ENCODE peak calls at places on chromosome 18, in four cellular contexts. One of them, this sample, is unnamed. For H3K4me1, the result is how much of the 10 kb centered on the place peaks cover.

GRCh38 chr18:72160504-72161445 is 383.4 kb downstream of the CBLN2 start:
- DNase-seq in esophagus squamous epithelium: no peak
- DNase-seq in ovary: no peak
- DNase-seq in prostate gland: no peak
- DNase-seq in this sample: no peak

GRCh38 chr18:50695431-50696176 is 124.2 kb downstream of the MRO start:
- DNase-seq in esophagus squamous epithelium: no peak
- DNase-seq in ovary: no peak
- DNase-seq in prostate gland: no peak
- DNase-seq in this sample: no peak

GRCh38 chr18:3186678-3187658 is 32.8 kb downstream of the MYOM1 start:
- DNase-seq in esophagus squamous epithelium: no peak
- DNase-seq in ovary: no peak
- DNase-seq in prostate gland: no peak
- DNase-seq in this sample: no peak

GRCh38 chr18:52069201-52069600 is 270.8 kb upstream of the DCC start:
- DNase-seq in esophagus squamous epithelium: no peak
- DNase-seq in ovary: no peak
- DNase-seq in prostate gland: no peak
- DNase-seq in this sample: no peak

GRCh38 chr18:36468161-36468560 is 170.6 kb downstream of the FHOD3 start:
- DNase-seq in esophagus squamous epithelium: no peak
- DNase-seq in ovary: no peak
- DNase-seq in prostate gland: no peak
- DNase-seq in this sample: no peak

GRCh38 chr18:75811156-75811555 is 383.7 kb upstream of the SMIM21 start:
- DNase-seq in esophagus squamous epithelium: no peak
- DNase-seq in ovary: no peak
- DNase-seq in prostate gland: no peak
- DNase-seq in this sample: peak

GRCh38 chr18:37383036-37383788 is 182.4 kb downstream of the CELF4 start:
- DNase-seq in esophagus squamous epithelium: no peak
- DNase-seq in ovary: no peak
- DNase-seq in prostate gland: no peak
- DNase-seq in this sample: no peak

GRCh38 chr18:31789409-31789808 is 28.7 kb upstream of the SLC25A52 start:
- DNase-seq in esophagus squamous epithelium: no peak
- DNase-seq in ovary: no peak
- DNase-seq in prostate gland: no peak
- DNase-seq in this sample: no peak

GRCh38 chr18:62379051-62379450 is 53.9 kb downstream of the TNFRSF11A start:
- DNase-seq in esophagus squamous epithelium: no peak
- DNase-seq in ovary: no peak
- DNase-seq in prostate gland: no peak
- DNase-seq in this sample: no peak

GRCh38 chr18:34729264-34729663 is 19.2 kb downstream of the DTNA start:
- DNase-seq in esophagus squamous epithelium: no peak
- DNase-seq in ovary: no peak
- DNase-seq in prostate gland: no peak
- DNase-seq in this sample: peak

GRCh38 chr18:55354795-55355194 is 233.2 kb downstream of the TCF4 start:
- DNase-seq in esophagus squamous epithelium: no peak
- DNase-seq in ovary: no peak
- DNase-seq in prostate gland: no peak
- DNase-seq in this sample: no peak

GRCh38 chr18:37778417-37779165 is 213.0 kb upstream of the CELF4 start:
- DNase-seq in esophagus squamous epithelium: no peak
- DNase-seq in ovary: peak
- DNase-seq in prostate gland: peak
- DNase-seq in this sample: peak

GRCh38 chr18:10367846-10368245 is 86.6 kb upstream of the APCDD1 start:
- DNase-seq in esophagus squamous epithelium: no peak
- DNase-seq in ovary: no peak
- DNase-seq in prostate gland: no peak
- DNase-seq in this sample: no peak

GRCh38 chr18:24373331-24373730 is 24.3 kb downstream of the OSBPL1A start:
- DNase-seq in esophagus squamous epithelium: no peak
- DNase-seq in ovary: no peak
- DNase-seq in prostate gland: no peak
- DNase-seq in this sample: no peak

GRCh38 chr18:36095936-36096519 is 28.7 kb upstream of the RPRD1A start:
- DNase-seq in esophagus squamous epithelium: no peak
- DNase-seq in ovary: no peak
- DNase-seq in prostate gland: no peak
- DNase-seq in this sample: no peak

GRCh38 chr18:63266888-63267790 is 52.4 kb downstream of the BCL2 start:
- DNase-seq in esophagus squamous epithelium: no peak
- DNase-seq in ovary: no peak
- DNase-seq in prostate gland: no peak
- DNase-seq in this sample: peak

DNA sequence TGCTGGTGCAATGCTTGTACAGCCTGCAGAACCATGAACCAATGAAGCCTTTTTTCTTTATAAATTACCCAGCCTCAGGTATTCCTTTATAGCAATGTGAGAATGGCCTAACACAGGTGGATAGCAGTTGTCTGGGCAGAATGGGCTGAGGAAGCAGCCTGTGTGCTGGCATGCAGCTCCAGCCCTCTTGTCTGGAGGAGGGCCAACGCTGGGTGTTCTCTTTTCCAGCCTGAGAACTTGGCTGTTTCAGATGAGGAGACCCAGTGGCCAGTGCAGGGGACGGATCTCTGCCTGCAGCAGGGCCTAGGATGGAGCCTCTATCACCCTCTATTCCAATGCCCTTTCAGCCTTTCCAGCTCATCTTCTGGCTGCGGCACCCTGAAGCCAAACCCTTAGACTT is 58.8 kb downstream of the CTIF start:
- DNase-seq in esophagus squamous epithelium: no peak
- DNase-seq in ovary: no peak
- DNase-seq in prostate gland: no peak
- DNase-seq in this sample: peak
- H3K27ac ChIP-seq in esophagus squamous epithelium: no peak
- H3K27ac ChIP-seq in ovary: no peak
- H3K27ac ChIP-seq in prostate gland: no peak
- H3K27ac ChIP-seq in this sample: no peak

DNA sequence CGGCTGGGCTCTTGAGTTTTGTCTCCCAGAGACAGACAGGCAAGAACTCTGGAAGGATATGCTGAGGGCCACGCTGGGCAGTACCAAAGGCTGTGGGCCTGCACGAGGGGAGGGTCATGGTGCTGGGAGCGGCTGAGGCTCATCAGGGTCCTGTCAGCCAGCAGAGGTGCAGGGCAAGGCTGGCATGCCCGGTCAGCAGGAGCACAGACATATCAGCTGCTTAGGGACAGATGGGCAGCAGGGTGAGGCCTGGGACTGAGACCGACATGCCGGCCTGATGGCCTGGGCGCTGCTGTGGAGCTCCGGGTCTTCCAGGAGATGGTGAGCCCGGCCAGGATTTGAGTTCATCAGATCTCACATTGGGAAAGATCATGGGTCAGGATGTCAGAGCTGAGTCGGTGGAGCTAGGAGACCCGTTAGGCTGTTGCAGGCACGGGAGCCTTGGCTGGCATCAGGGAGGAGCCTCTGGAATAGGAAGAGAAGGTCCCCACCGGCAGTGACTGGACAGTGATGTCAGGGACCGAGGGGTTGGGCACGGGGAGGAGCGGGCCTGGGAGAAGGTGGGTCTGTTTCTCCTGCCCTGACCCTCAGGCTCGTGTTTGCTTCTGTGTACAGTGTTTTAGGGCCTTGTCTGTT is 18.8 kb downstream of the CNDP2 start:
- DNase-seq in esophagus squamous epithelium: no peak
- DNase-seq in ovary: no peak
- DNase-seq in prostate gland: no peak
- DNase-seq in this sample: no peak
- TF ChIP-seq POLR2A in esophagus squamous epithelium: no peak
- TF ChIP-seq POLR2A in ovary: no peak
- TF ChIP-seq POLR2A in prostate gland: no peak
- TF ChIP-seq POLR2A in this sample: no peak

DNA sequence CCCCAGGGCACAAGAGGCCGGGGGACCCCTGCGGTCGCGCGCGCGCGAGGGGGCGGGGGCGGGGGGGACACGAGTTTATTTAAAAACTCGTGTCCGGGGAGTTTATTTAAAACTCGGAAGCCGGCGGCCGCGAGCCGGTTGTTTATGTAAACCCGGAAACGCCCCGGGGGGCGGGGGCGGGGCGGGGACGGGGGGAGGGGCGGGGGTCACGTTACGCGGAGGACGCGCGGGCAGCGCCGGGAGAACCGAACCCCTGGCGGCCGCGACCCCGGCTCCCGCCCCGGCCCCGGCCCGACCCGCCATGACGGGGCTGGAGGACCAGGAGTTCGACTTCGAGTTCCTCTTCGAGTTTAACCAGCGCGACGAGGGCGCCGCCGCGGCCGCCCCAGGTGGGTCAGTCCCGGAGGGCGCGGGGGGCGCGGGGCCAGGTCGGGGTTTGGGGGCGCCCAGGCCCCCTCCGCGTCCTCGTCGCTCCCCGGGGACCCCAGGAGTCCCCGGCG is 4.4 kb downstream of the NFATC1 start:
- DNase-seq in esophagus squamous epithelium: peak
- DNase-seq in ovary: peak
- DNase-seq in prostate gland: peak
- DNase-seq in this sample: peak
- H3K4me1 ChIP-seq in esophagus squamous epithelium: half or more
- H3K4me1 ChIP-seq in ovary: under half
- H3K4me1 ChIP-seq in prostate gland: under half
- H3K4me1 ChIP-seq in this sample: under half

GRCh38 chr18:12279781-12280531 is 25.8 kb downstream of the CIDEA start:
- DNase-seq in esophagus squamous epithelium: no peak
- DNase-seq in ovary: peak
- DNase-seq in prostate gland: no peak
- DNase-seq in this sample: no peak
- H3K27ac ChIP-seq in esophagus squamous epithelium: peak
- H3K27ac ChIP-seq in ovary: peak
- H3K27ac ChIP-seq in prostate gland: peak
- H3K27ac ChIP-seq in this sample: peak

GRCh38 chr18:58878640-58879039 is 14.0 kb downstream of the ZNF532 start:
- DNase-seq in esophagus squamous epithelium: no peak
- DNase-seq in ovary: no peak
- DNase-seq in prostate gland: no peak
- DNase-seq in this sample: no peak
- TF ChIP-seq POLR2A in esophagus squamous epithelium: no peak
- TF ChIP-seq POLR2A in ovary: no peak
- TF ChIP-seq POLR2A in prostate gland: no peak
- TF ChIP-seq POLR2A in this sample: no peak

DNA sequence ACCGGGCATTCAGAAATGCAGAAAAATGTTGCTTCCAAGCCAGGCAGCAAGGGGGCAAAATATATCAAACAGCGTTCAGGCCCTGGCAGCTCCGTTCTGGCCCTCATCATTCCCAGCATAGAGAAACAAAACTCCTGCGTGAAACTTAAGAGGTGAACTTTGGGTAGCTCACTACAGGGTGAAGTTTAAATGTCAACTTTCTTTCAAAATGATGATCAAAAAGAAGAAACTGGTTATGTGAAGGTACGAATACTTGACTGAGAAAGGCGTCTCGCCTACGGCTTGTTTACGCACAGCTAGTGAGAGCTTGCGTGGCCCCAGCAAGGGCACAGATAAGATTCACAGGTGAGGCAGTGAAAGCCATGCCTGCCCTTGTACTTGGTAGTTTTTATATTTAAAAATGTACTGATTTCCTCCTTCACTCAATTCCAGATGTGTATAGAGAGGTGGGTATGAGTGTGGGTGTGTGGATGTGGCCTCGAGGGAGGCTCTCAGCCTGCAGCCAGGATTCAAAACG is 127.5 kb downstream of the NFATC1 start:
- DNase-seq in esophagus squamous epithelium: no peak
- DNase-seq in ovary: peak
- DNase-seq in prostate gland: no peak
- DNase-seq in this sample: no peak
- H3K4me1 ChIP-seq in esophagus squamous epithelium: under half
- H3K4me1 ChIP-seq in ovary: under half
- H3K4me1 ChIP-seq in prostate gland: under half
- H3K4me1 ChIP-seq in this sample: under half

GRCh38 chr18:47858607-47859006 is 71.9 kb downstream of the SMAD2 start:
- DNase-seq in esophagus squamous epithelium: no peak
- DNase-seq in ovary: no peak
- DNase-seq in prostate gland: no peak
- DNase-seq in this sample: no peak
- H3K27ac ChIP-seq in esophagus squamous epithelium: no peak
- H3K27ac ChIP-seq in ovary: no peak
- H3K27ac ChIP-seq in prostate gland: no peak
- H3K27ac ChIP-seq in this sample: no peak

DNA sequence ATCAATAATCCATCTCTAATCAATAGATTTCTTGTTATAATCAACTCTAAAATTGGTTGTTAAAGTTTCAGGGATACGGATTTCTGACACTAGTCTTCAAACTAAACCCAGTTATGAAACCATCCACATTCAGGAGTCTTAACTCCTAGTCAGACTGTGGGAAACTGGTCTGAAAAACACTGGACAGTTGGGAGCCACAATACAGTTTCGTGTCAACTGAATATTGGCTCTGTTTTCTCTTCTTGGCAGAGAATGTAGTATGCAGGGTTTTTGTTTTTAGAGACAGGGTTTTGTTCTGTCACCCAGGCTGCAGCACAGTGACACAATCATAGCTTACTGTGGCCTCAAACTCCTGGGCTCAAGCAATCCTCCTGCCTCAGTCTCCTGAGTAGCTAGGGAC is 123.1 kb downstream of the RTTN start:
- DNase-seq in esophagus squamous epithelium: no peak
- DNase-seq in ovary: no peak
- DNase-seq in prostate gland: no peak
- DNase-seq in this sample: no peak
- TF ChIP-seq POLR2A in esophagus squamous epithelium: no peak
- TF ChIP-seq POLR2A in ovary: no peak
- TF ChIP-seq POLR2A in prostate gland: no peak
- TF ChIP-seq POLR2A in this sample: no peak

DNA sequence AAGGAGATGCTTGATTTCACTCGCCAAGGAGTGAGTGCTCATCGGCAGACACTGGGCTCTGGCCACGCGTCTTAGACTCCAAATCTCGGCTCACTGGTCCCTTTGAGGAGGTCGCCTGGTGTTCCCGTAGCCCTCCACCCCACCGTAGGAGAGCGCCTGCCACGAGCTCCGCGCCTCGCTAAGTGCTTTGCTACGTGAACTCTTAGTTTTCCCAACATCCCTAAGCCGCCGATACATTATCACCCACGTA is 805 bp upstream of the LIPG start:
- DNase-seq in esophagus squamous epithelium: no peak
- DNase-seq in ovary: no peak
- DNase-seq in prostate gland: no peak
- DNase-seq in this sample: no peak
- H3K4me1 ChIP-seq in esophagus squamous epithelium: under half
- H3K4me1 ChIP-seq in ovary: under half
- H3K4me1 ChIP-seq in prostate gland: under half
- H3K4me1 ChIP-seq in this sample: under half

This sample was measured in thyroid gland.